ENCODE peak calls at places on chromosomes 6 and 20, in seven cellular contexts. One of them, this sample, is unnamed.

GRCh38 chr6:72968704-72969103 is 256.6 kb downstream of the KHDC1L start:
- DNase-seq in SK-N-SH: no peak
- DNase-seq in K562: no peak
- DNase-seq in HCT116: peak
- DNase-seq in HepG2: no peak
- DNase-seq in GM12878: no peak
- DNase-seq in H1: no peak
- DNase-seq in this sample: peak

GRCh38 chr20:1861347-1861987 is 33.7 kb upstream of the SIRPA start:
- DNase-seq in SK-N-SH: no peak
- DNase-seq in K562: no peak
- DNase-seq in HCT116: no peak
- DNase-seq in HepG2: no peak
- DNase-seq in GM12878: no peak
- DNase-seq in H1: no peak
- DNase-seq in this sample: no peak

GRCh38 chr6:168851460-168852103 is 402.1 kb downstream of the THBS2 start:
- DNase-seq in SK-N-SH: no peak
- DNase-seq in K562: no peak
- DNase-seq in HCT116: no peak
- DNase-seq in HepG2: no peak
- DNase-seq in GM12878: no peak
- DNase-seq in H1: no peak
- DNase-seq in this sample: peak

GRCh38 chr6:20341564-20341963 is 60.1 kb upstream of the E2F3 start:
- DNase-seq in SK-N-SH: no peak
- DNase-seq in K562: no peak
- DNase-seq in HCT116: no peak
- DNase-seq in HepG2: no peak
- DNase-seq in GM12878: no peak
- DNase-seq in H1: no peak
- DNase-seq in this sample: no peak

GRCh38 chr20:14782731-14783130 is 445.3 kb upstream of the FLRT3 start:
- DNase-seq in SK-N-SH: no peak
- DNase-seq in K562: no peak
- DNase-seq in HCT116: no peak
- DNase-seq in HepG2: no peak
- DNase-seq in GM12878: no peak
- DNase-seq in H1: no peak
- DNase-seq in this sample: no peak

GRCh38 chr6:11785449-11785951 is 6.9 kb upstream of the ADTRP start:
- DNase-seq in SK-N-SH: no peak
- DNase-seq in K562: no peak
- DNase-seq in HCT116: no peak
- DNase-seq in HepG2: no peak
- DNase-seq in GM12878: peak
- DNase-seq in H1: no peak
- DNase-seq in this sample: no peak

GRCh38 chr6:27940766-27941165 is 16.3 kb upstream of the OR2B6 start:
- DNase-seq in SK-N-SH: no peak
- DNase-seq in K562: peak
- DNase-seq in HCT116: no peak
- DNase-seq in HepG2: no peak
- DNase-seq in GM12878: no peak
- DNase-seq in H1: no peak
- DNase-seq in this sample: no peak

GRCh38 chr6:169070506-169071176 is 183.0 kb downstream of the THBS2 start:
- DNase-seq in SK-N-SH: no peak
- DNase-seq in K562: no peak
- DNase-seq in HCT116: peak
- DNase-seq in HepG2: peak
- DNase-seq in GM12878: no peak
- DNase-seq in H1: no peak
- DNase-seq in this sample: no peak

GRCh38 chr6:99746261-99746895 is 139.7 kb downstream of the PRDM13 start:
- DNase-seq in SK-N-SH: peak
- DNase-seq in K562: peak
- DNase-seq in HCT116: peak
- DNase-seq in HepG2: peak
- DNase-seq in GM12878: peak
- DNase-seq in H1: peak
- DNase-seq in this sample: peak

GRCh38 chr6:68726307-68726706 is 91.2 kb downstream of the ADGRB3 start:
- DNase-seq in SK-N-SH: no peak
- DNase-seq in K562: no peak
- DNase-seq in HCT116: no peak
- DNase-seq in HepG2: no peak
- DNase-seq in GM12878: no peak
- DNase-seq in H1: no peak
- DNase-seq in this sample: no peak

GRCh38 chr6:96899019-96899418 is 1.3 kb upstream of the NDUFAF4 start:
- DNase-seq in SK-N-SH: peak
- DNase-seq in K562: no peak
- DNase-seq in HCT116: peak
- DNase-seq in HepG2: peak
- DNase-seq in GM12878: no peak
- DNase-seq in H1: no peak
- DNase-seq in this sample: no peak

GRCh38 chr6:128882991-128883571 is at the start of gene LAMA2:
- DNase-seq in SK-N-SH: peak
- DNase-seq in K562: no peak
- DNase-seq in HCT116: no peak
- DNase-seq in HepG2: peak
- DNase-seq in GM12878: no peak
- DNase-seq in H1: peak
- DNase-seq in this sample: no peak

GRCh38 chr20:63183422-63184146 is 32.3 kb downstream of the YTHDF1 start:
- DNase-seq in SK-N-SH: peak
- DNase-seq in K562: peak
- DNase-seq in HCT116: peak
- DNase-seq in HepG2: peak
- DNase-seq in GM12878: no peak
- DNase-seq in H1: peak
- DNase-seq in this sample: peak

GRCh38 chr20:62832951-62833391 is 16.1 kb downstream of the COL9A3 start:
- DNase-seq in SK-N-SH: peak
- DNase-seq in K562: no peak
- DNase-seq in HCT116: no peak
- DNase-seq in HepG2: no peak
- DNase-seq in GM12878: no peak
- DNase-seq in H1: no peak
- DNase-seq in this sample: no peak

GRCh38 chr20:59861389-59861788 is 72.0 kb downstream of the SYCP2 start:
- DNase-seq in SK-N-SH: no peak
- DNase-seq in K562: no peak
- DNase-seq in HCT116: no peak
- DNase-seq in HepG2: no peak
- DNase-seq in GM12878: no peak
- DNase-seq in H1: no peak
- DNase-seq in this sample: no peak

GRCh38 chr6:70379473-70380013 is 33.8 kb upstream of the FAM135A start:
- DNase-seq in SK-N-SH: no peak
- DNase-seq in K562: no peak
- DNase-seq in HCT116: no peak
- DNase-seq in HepG2: no peak
- DNase-seq in GM12878: no peak
- DNase-seq in H1: no peak
- DNase-seq in this sample: no peak

GRCh38 chr20:41317536-41318270 is at the start of gene ZHX3:
- DNase-seq in SK-N-SH: peak
- DNase-seq in K562: peak
- DNase-seq in HCT116: peak
- DNase-seq in HepG2: peak
- DNase-seq in GM12878: peak
- DNase-seq in H1: peak
- DNase-seq in this sample: peak

GRCh38 chr20:17374086-17374485 is 147.2 kb downstream of the PCSK2 start:
- DNase-seq in SK-N-SH: no peak
- DNase-seq in K562: no peak
- DNase-seq in HCT116: no peak
- DNase-seq in HepG2: no peak
- DNase-seq in GM12878: no peak
- DNase-seq in H1: no peak
- DNase-seq in this sample: no peak

GRCh38 chr20:2217857-2218529 is 77.8 kb upstream of the TGM3 start:
- DNase-seq in SK-N-SH: no peak
- DNase-seq in K562: no peak
- DNase-seq in HCT116: no peak
- DNase-seq in HepG2: no peak
- DNase-seq in GM12878: peak
- DNase-seq in H1: no peak
- DNase-seq in this sample: no peak

GRCh38 chr20:42027746-42028268 is 409.6 kb upstream of the CHD6 start:
- DNase-seq in SK-N-SH: peak
- DNase-seq in K562: no peak
- DNase-seq in HCT116: no peak
- DNase-seq in HepG2: no peak
- DNase-seq in GM12878: no peak
- DNase-seq in H1: no peak
- DNase-seq in this sample: no peak

GRCh38 chr6:100479180-100480035 is 14.7 kb upstream of the SIM1 start:
- DNase-seq in SK-N-SH: no peak
- DNase-seq in K562: peak
- DNase-seq in HCT116: peak
- DNase-seq in HepG2: peak
- DNase-seq in GM12878: peak
- DNase-seq in H1: no peak
- DNase-seq in this sample: peak

GRCh38 chr6:152164957-152165356 is 357.5 kb downstream of the ESR1 start:
- DNase-seq in SK-N-SH: no peak
- DNase-seq in K562: no peak
- DNase-seq in HCT116: no peak
- DNase-seq in HepG2: no peak
- DNase-seq in GM12878: no peak
- DNase-seq in H1: no peak
- DNase-seq in this sample: no peak

GRCh38 chr6:20846602-20847028 is 312.4 kb downstream of the CDKAL1 start:
- DNase-seq in SK-N-SH: no peak
- DNase-seq in K562: peak
- DNase-seq in HCT116: no peak
- DNase-seq in HepG2: no peak
- DNase-seq in GM12878: peak
- DNase-seq in H1: no peak
- DNase-seq in this sample: no peak

GRCh38 chr20:11275740-11276139 is 601.9 kb upstream of the JAG1 start:
- DNase-seq in SK-N-SH: no peak
- DNase-seq in K562: no peak
- DNase-seq in HCT116: no peak
- DNase-seq in HepG2: no peak
- DNase-seq in GM12878: no peak
- DNase-seq in H1: no peak
- DNase-seq in this sample: no peak

GRCh38 chr20:11271319-11271718 is 597.5 kb upstream of the JAG1 start:
- DNase-seq in SK-N-SH: peak
- DNase-seq in K562: no peak
- DNase-seq in HCT116: no peak
- DNase-seq in HepG2: peak
- DNase-seq in GM12878: no peak
- DNase-seq in H1: peak
- DNase-seq in this sample: no peak

GRCh38 chr20:11271920-11272594 is 598.3 kb upstream of the JAG1 start:
- DNase-seq in SK-N-SH: no peak
- DNase-seq in K562: no peak
- DNase-seq in HCT116: no peak
- DNase-seq in HepG2: no peak
- DNase-seq in GM12878: no peak
- DNase-seq in H1: no peak
- DNase-seq in this sample: no peak

GRCh38 chr20:11277170-11277569 is 603.4 kb upstream of the JAG1 start:
- DNase-seq in SK-N-SH: no peak
- DNase-seq in K562: no peak
- DNase-seq in HCT116: no peak
- DNase-seq in HepG2: no peak
- DNase-seq in GM12878: no peak
- DNase-seq in H1: no peak
- DNase-seq in this sample: no peak

DNA sequence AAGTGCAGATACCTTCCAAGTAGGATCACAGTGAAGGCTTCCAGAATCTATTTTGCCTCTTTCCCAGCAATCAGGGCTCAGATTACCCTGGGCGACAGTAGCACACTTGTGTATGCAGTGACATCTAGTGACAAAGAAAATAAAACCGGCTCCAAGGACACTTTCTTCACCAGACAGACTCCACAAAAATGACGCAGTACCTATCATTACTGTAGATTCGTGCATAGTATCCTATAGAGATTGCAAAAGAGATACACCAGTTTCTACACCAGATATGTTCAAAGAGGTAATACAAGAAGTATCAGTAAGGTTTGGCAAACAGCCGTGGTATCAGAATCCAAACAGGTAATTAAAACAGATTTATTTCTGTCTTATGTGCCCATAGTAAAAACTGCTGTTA is 600.3 kb upstream of the JAG1 start:
- DNase-seq in SK-N-SH: peak
- DNase-seq in K562: no peak
- DNase-seq in HCT116: peak
- DNase-seq in HepG2: peak
- DNase-seq in GM12878: no peak
- DNase-seq in H1: no peak
- DNase-seq in this sample: peak
- TF ChIP-seq JUND in SK-N-SH: no peak
- TF ChIP-seq JUND in K562: no peak
- TF ChIP-seq JUND in HCT116: no peak
- TF ChIP-seq JUND in HepG2: no peak
- TF ChIP-seq JUND in GM12878: no peak
- TF ChIP-seq JUND in H1: no peak
- TF ChIP-seq JUND in this sample: no peak

GRCh38 chr6:40661726-40662125 is 74.6 kb upstream of the LRFN2 start:
- DNase-seq in SK-N-SH: no peak
- DNase-seq in K562: no peak
- DNase-seq in HCT116: no peak
- DNase-seq in HepG2: no peak
- DNase-seq in GM12878: no peak
- DNase-seq in H1: no peak
- DNase-seq in this sample: no peak
- TF ChIP-seq JUND in SK-N-SH: no peak
- TF ChIP-seq JUND in K562: no peak
- TF ChIP-seq JUND in HCT116: no peak
- TF ChIP-seq JUND in HepG2: no peak
- TF ChIP-seq JUND in GM12878: no peak
- TF ChIP-seq JUND in H1: no peak
- TF ChIP-seq JUND in this sample: no peak

GRCh38 chr20:21559305-21559704 is 45.4 kb upstream of the NKX2-2 start:
- DNase-seq in SK-N-SH: no peak
- DNase-seq in K562: no peak
- DNase-seq in HCT116: no peak
- DNase-seq in HepG2: no peak
- DNase-seq in GM12878: peak
- DNase-seq in H1: no peak
- DNase-seq in this sample: no peak
- TF ChIP-seq JUND in SK-N-SH: no peak
- TF ChIP-seq JUND in K562: no peak
- TF ChIP-seq JUND in HCT116: no peak
- TF ChIP-seq JUND in HepG2: no peak
- TF ChIP-seq JUND in GM12878: no peak
- TF ChIP-seq JUND in H1: no peak
- TF ChIP-seq JUND in this sample: no peak

DNA sequence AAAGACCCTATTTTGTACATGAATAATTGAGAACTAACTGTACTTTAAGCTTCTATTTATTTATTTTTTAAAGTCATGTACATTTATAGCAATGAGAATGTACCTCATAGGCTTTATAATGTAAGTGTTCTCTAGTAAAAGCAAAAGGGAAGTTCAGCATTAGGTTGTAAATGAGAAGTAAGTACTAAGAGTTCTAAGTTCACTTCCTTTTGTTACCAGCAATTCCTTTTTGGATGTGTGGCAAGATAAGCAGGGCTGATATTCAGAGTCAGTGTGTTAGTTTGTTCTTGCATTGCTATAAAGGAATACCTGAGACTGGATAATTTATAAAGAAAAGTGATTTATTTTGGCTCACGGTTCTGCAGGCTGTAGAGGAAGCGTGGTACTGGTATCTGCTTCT is 54.0 kb upstream of the CCN2 start:
- DNase-seq in SK-N-SH: no peak
- DNase-seq in K562: no peak
- DNase-seq in HCT116: no peak
- DNase-seq in HepG2: no peak
- DNase-seq in GM12878: no peak
- DNase-seq in H1: no peak
- DNase-seq in this sample: no peak
- TF ChIP-seq JUND in SK-N-SH: no peak
- TF ChIP-seq JUND in K562: no peak
- TF ChIP-seq JUND in HCT116: no peak
- TF ChIP-seq JUND in HepG2: no peak
- TF ChIP-seq JUND in GM12878: no peak
- TF ChIP-seq JUND in H1: no peak
- TF ChIP-seq JUND in this sample: no peak

This sample was measured in T47D.